ENCODE peak calls at places on chromosomes 5 and 9, in six cellular contexts. O, H, J, W, S and G are unnamed samples. For H3K4me1, the result is how much of the 10 kb centered on the place peaks cover.

GRCh38 chr9:84823426-84824271 is 154.1 kb downstream of the NTRK2 start:
- DNase-seq in O (no peak), H (no peak), J (no peak), W (no peak), S (no peak), G (no peak)

GRCh38 chr5:54841481-54841880 is 143.9 kb downstream of the ESM1 start:
- DNase-seq in O (no peak), H (no peak), J (no peak), W (no peak), S (no peak), G (no peak)

GRCh38 chr9:2320126-2320525 is 301.5 kb upstream of the VLDLR start:
- DNase-seq in O (no peak), H (no peak), J (no peak), W (no peak), S (no peak), G (no peak)

GRCh38 chr9:98218562-98219363 is 26.3 kb upstream of the CORO2A start:
- DNase-seq in O (no peak), H (no peak), J (no peak), W (no peak), S (no peak), G (peak)

GRCh38 chr9:131982683-131983239 is 96.9 kb downstream of the MED27 start:
- DNase-seq in O (no peak), H (no peak), J (no peak), W (no peak), S (no peak), G (no peak)

GRCh38 chr5:147344861-147345260 is 110.0 kb downstream of the STK32A start:
- DNase-seq in O (no peak), H (no peak), J (no peak), W (no peak), S (no peak), G (no peak)

GRCh38 chr9:124762633-124763032 is 8.5 kb downstream of the NR6A1 start:
- DNase-seq in O (no peak), H (no peak), J (no peak), W (no peak), S (no peak), G (no peak)

GRCh38 chr5:133519191-133519590 is 93.2 kb downstream of the FSTL4 start:
- DNase-seq in O (no peak), H (no peak), J (no peak), W (no peak), S (no peak), G (no peak)

GRCh38 chr9:127801955-127802575 is 617 bp upstream of the FPGS start:
- DNase-seq in O (no peak), H (no peak), J (peak), W (no peak), S (no peak), G (no peak)

GRCh38 chr9:119333507-119334229 is 35.6 kb downstream of the BRINP1 start:
- DNase-seq in O (no peak), H (no peak), J (peak), W (no peak), S (no peak), G (no peak)

GRCh38 chr5:56918054-56918453 is 8.7 kb downstream of the SETD9 start:
- DNase-seq in O (no peak), H (no peak), J (no peak), W (no peak), S (no peak), G (no peak)

GRCh38 chr5:79772651-79773050 is 83.0 kb downstream of the CMYA5 start:
- DNase-seq in O (no peak), H (no peak), J (no peak), W (no peak), S (no peak), G (no peak)

GRCh38 chr9:128405077-128405779 is 15.4 kb upstream of the CERCAM start:
- DNase-seq in O (no peak), H (no peak), J (no peak), W (no peak), S (no peak), G (no peak)

GRCh38 chr5:126736141-126736540 is 40.8 kb upstream of the LMNB1 start:
- DNase-seq in O (no peak), H (no peak), J (no peak), W (no peak), S (no peak), G (no peak)

GRCh38 chr5:9339206-9339818 is 206.6 kb downstream of the SEMA5A start:
- DNase-seq in O (no peak), H (no peak), J (no peak), W (no peak), S (no peak), G (no peak)

GRCh38 chr5:148437249-148437648 is 53.5 kb downstream of the FBXO38 start:
- DNase-seq in O (no peak), H (no peak), J (no peak), W (no peak), S (no peak), G (no peak)

GRCh38 chr5:107553063-107553676 is 117.6 kb downstream of the EFNA5 start:
- DNase-seq in O (no peak), H (no peak), J (no peak), W (no peak), S (no peak), G (no peak)

GRCh38 chr5:7805379-7805778 is 45.6 kb downstream of the CFAP90 start:
- DNase-seq in O (no peak), H (no peak), J (no peak), W (no peak), S (no peak), G (no peak)

GRCh38 chr5:32360906-32361305 is 48.2 kb upstream of the MTMR12 start:
- DNase-seq in O (no peak), H (no peak), J (no peak), W (no peak), S (no peak), G (no peak)

GRCh38 chr5:88666761-88667186 is 216.2 kb downstream of the MEF2C start:
- DNase-seq in O (no peak), H (no peak), J (no peak), W (no peak), S (no peak), G (no peak)

GRCh38 chr9:69044226-69045219 is 9.0 kb downstream of the FXN start:
- DNase-seq in O (no peak), H (peak), J (peak), W (peak), S (no peak), G (no peak)

GRCh38 chr5:38420246-38420645 is 136.2 kb downstream of the LIFR start:
- DNase-seq in O (no peak), H (no peak), J (no peak), W (no peak), S (no peak), G (no peak)

GRCh38 chr5:31531543-31531887 is 378 bp downstream of the DROSHA start:
- DNase-seq in O (no peak), H (no peak), J (peak), W (peak), S (no peak), G (peak)

GRCh38 chr9:37801287-37801850 is 772 bp downstream of the DCAF10 start:
- DNase-seq in O (no peak), H (peak), J (peak), W (peak), S (no peak), G (no peak)

GRCh38 chr5:170126626-170127025 is 20.9 kb downstream of the FOXI1 start:
- DNase-seq in O (no peak), H (no peak), J (no peak), W (no peak), S (no peak), G (no peak)
- H3K27ac ChIP-seq in O (no peak), H (no peak), J (no peak), W (no peak), S (no peak), G (no peak)

GRCh38 chr5:14189680-14190079 is 46.5 kb downstream of the TRIO start:
- DNase-seq in O (no peak), H (no peak), J (no peak), W (no peak), S (no peak), G (no peak)

GRCh38 chr5:14190194-14191164 is 47.3 kb downstream of the TRIO start:
- DNase-seq in O (no peak), H (no peak), J (no peak), W (no peak), S (no peak), G (peak)

GRCh38 chr5:14187157-14187556 is 44.0 kb downstream of the TRIO start:
- DNase-seq in O (no peak), H (no peak), J (no peak), W (no peak), S (no peak), G (no peak)

GRCh38 chr5:14187660-14188059 is 44.5 kb downstream of the TRIO start:
- DNase-seq in O (no peak), H (no peak), J (no peak), W (no peak), S (no peak), G (no peak)

DNA sequence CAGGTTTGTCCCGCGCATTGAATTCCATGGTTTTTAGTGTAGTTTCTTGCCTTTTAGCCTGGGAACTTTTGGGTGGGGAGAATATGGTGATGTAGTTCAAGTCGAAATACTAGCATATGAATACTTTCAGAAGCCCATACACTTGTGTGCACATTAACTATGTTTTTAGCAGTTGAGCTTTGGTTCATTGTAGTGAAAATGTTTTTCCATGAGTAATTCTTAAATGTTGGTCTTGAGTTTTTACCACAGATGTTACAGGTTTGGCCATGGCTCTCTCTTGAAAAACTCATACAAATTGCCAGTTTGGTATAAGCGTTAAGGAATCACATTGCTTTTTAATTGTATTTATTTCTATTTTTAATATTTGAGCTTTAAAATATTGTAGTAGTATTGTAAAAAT is 45.6 kb downstream of the TRIO start:
- DNase-seq in O (no peak), H (no peak), J (no peak), W (no peak), S (no peak), G (no peak)
- H3K4me1 ChIP-seq in O (under half), H (half or more), J (under half), W (half or more), S (under half), G (under half)

GRCh38 chr5:16916262-16916878 is 19.7 kb downstream of the MYO10 start:
- DNase-seq in O (no peak), H (no peak), J (no peak), W (no peak), S (no peak), G (no peak)
- H3K27ac ChIP-seq in O (no peak), H (no peak), J (no peak), W (no peak), S (no peak), G (no peak)

DNA sequence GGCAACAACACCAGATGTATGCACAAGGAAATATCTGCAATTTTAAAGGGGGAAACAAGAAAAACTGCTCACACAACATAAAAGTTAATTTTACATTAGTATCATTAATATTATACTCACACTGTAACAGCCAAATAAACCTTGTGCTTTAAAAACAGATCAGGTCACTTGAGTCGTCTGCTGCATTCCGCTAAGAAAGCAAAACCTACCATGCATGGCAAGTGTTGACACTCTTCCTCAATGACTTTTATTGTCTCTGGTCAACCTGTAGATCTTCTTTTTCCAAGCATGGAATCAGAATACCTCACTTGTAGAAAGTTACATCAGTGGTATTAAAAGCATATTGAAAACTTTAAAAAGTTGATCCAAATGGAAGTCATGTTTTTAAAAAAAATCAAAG is 246.1 kb downstream of the BNC2 start:
- DNase-seq in O (no peak), H (no peak), J (no peak), W (no peak), S (no peak), G (no peak)
- H3K4me1 ChIP-seq in O (under half), H (under half), J (under half), W (under half), S (under half), G (under half)

DNA sequence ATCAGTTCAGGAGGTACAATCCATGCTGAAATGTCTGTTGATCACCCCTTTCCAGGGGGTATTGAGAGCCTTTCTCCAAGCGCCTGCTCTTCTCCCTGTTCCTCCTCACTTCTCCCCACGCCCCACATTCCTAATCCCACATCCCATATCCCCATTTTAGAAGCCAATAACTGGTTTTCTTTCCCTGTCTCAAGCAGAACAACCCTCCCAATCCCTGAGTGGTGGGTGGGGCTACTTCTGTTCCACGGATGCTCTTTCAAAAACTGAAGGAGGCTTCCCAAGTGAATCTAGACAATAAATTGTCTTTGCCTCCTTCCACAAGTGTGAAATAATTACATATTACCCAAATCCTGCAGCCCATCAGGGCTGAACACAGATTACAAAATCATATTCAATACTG is 77.0 kb upstream of the SEMA6A start:
- DNase-seq in O (no peak), H (no peak), J (no peak), W (no peak), S (no peak), G (no peak)
- H3K27ac ChIP-seq in O (no peak), H (no peak), J (no peak), W (no peak), S (no peak), G (no peak)

DNA sequence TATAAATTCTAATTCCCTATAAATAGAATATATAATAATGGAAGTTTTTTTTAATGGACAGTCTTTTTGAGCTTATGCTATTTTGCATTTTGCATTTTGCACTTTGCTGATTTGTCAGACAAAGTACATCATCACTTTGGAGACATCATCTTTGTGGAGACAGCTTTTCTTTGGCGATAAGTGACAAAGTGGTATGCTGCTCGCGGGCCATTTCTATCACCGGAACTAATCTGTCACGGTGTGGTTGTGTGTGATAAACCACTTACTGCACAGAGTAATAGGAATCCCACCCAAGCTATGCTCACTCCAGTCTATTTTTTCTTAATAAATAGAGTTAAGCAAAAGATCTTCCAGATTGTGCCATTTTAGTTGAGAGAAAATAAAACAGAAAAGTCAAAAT is 133.1 kb downstream of the MACIR start:
- DNase-seq in O (no peak), H (no peak), J (no peak), W (no peak), S (no peak), G (no peak)
- H3K4me1 ChIP-seq in O (under half), H (under half), J (under half), W (under half), S (under half), G (under half)

GRCh38 chr9:96691326-96691725 is 36.2 kb upstream of the PRXL2C start:
- DNase-seq in O (no peak), H (no peak), J (no peak), W (no peak), S (no peak), G (no peak)

GRCh38 chr9:96680812-96681499 is 25.8 kb upstream of the PRXL2C start:
- DNase-seq in O (no peak), H (no peak), J (no peak), W (no peak), S (no peak), G (no peak)

GRCh38 chr9:96688215-96688614 is 33.1 kb upstream of the PRXL2C start:
- DNase-seq in O (no peak), H (no peak), J (no peak), W (no peak), S (no peak), G (no peak)

GRCh38 chr9:96688745-96689464 is 33.8 kb upstream of the PRXL2C start:
- DNase-seq in O (no peak), H (no peak), J (no peak), W (no peak), S (no peak), G (no peak)

GRCh38 chr9:96686638-96687335 is 31.7 kb upstream of the PRXL2C start:
- DNase-seq in O (peak), H (peak), J (peak), W (peak), S (peak), G (peak)
- H3K27ac ChIP-seq in O (no peak), H (peak), J (peak), W (no peak), S (peak), G (no peak)

GRCh38 chr9:32248189-32248712 is 136.2 kb upstream of the ACO1 start:
- DNase-seq in O (no peak), H (no peak), J (no peak), W (no peak), S (no peak), G (no peak)

GRCh38 chr9:32251539-32251938 is 132.9 kb upstream of the ACO1 start:
- DNase-seq in O (peak), H (no peak), J (peak), W (no peak), S (peak), G (no peak)

DNA sequence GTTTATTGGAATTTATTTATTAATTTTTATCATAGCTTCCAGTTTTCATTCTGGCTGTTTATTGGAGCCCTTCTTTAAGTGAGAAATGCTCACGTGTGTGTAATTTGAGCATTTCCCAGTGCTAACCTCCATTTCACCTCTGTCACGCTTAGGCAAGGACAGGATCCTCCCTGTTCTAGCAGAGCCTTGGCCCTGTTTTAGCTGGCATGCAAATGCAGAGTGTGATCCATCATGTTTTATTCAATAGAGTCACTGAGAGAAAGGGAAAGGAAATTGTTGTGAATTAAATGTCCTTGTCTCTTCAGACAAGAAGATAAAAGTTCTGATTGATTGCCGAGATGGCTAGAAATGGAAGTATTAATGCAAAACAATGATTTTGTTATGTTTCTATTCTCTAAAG is 137.3 kb upstream of the ACO1 start:
- DNase-seq in O (no peak), H (no peak), J (no peak), W (no peak), S (no peak), G (no peak)
- H3K4me1 ChIP-seq in O (under half), H (under half), J (under half), W (under half), S (under half), G (under half)

DNA sequence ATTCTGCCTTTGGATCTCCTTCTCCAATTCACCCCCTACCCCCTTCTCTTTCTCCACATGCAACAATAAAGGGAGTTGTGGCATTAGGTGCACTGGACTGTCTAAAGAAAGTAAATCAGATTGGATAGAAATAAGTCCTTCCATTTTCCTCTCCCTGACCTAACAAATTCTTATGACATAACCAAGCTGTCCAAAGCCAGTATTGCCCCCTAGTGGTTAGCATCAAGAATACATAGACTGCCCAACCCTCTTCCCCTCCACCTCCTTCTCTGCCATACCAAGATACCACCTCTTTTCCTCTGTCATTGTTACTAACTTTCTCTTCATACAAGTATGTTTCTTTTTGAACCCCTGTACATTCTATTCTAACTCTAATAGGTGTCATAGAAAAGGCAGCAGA is 45.7 kb downstream of the PPARGC1B start:
- DNase-seq in O (no peak), H (no peak), J (peak), W (no peak), S (no peak), G (no peak)
- H3K27ac ChIP-seq in O (no peak), H (no peak), J (no peak), W (no peak), S (no peak), G (no peak)

DNA sequence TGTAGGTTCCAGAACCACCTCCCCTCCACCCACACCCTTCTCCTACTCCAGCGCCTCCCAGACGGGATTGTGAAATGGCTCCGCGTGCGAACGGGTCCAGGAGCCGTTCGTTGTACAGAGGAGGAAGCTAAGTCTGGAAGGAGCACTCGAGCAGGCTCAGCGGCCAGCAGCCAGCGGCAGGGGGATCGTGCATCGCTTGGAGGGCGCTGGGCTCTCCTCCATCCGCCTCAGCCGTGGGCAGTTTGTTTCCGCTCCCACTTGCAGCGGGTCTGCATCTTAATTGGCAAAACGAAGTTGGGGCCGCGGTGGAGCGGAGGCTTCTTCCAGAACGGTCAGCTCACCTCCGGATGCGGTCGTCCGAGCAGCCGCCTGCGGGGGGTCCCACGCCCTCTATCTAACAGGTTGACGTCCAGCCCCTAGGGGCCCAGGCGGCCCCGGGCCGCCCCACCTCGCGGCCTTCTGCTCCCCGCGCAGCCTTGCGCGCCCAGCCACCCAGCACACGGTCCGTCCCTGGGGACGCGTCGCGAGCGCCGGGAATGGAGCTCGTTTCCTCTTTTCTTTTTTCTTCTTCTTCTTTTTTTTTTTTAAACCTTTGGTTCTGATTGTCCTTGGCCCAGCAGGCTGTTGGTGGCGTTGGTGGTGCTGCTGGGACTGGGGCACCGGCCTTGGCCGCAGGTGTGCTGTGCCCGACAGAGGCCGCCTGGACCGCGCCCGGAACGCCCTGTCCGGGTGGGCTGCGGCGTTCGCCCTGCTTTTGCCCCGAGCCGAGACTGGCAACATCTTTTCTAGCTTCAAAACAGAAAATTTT is 3.9 kb upstream of the BARX1 start:
- DNase-seq in O (no peak), H (no peak), J (no peak), W (no peak), S (no peak), G (no peak)
- H3K4me1 ChIP-seq in O (under half), H (under half), J (under half), W (under half), S (under half), G (under half)